ENCODE peak calls at places on chromosomes 4 and X, in four cellular contexts. D is cardiac fibroblast, H is kidney epithelial cell, R is fibroblast of the aortic adventitia. O is an unnamed sample.

GRCh38 chrX:70176938-70177533 is at the start of gene DGAT2L6:
- DNase-seq in D (peak; percentile 51), H (no peak), R (no peak), O (no peak)

GRCh38 chr4:120544838-120545237 is 377.7 kb downstream of the PRDM5 start:
- DNase-seq in D (no peak), H (no peak), R (no peak), O (no peak)

GRCh38 chr4:44448548-44449443 is at the start of gene KCTD8:
- DNase-seq in D (peak; percentile 74), H (peak; percentile 34), R (peak; percentile 76), O (peak; percentile 89)

GRCh38 chrX:49171752-49172279 is at the start of gene PLP2:
- DNase-seq in D (peak; percentile 53), H (no peak), R (peak; percentile 32), O (peak; percentile 46)

GRCh38 chr4:173272987-173273386 is 61.2 kb downstream of the HMGB2 start:
- DNase-seq in D (peak; percentile 74), H (no peak), R (peak; percentile 34), O (no peak)

GRCh38 chr4:35802644-35803043 is 441.7 kb downstream of the ARAP2 start:
- DNase-seq in D (no peak), H (no peak), R (no peak), O (no peak)

GRCh38 chr4:59597536-59598232 is 1602.4 kb upstream of the ADGRL3 start:
- DNase-seq in D (peak; percentile 1), H (no peak), R (peak; percentile 0), O (no peak)

GRCh38 chrX:18574591-18574990 is 97.3 kb downstream of the RS1 start:
- DNase-seq in D (peak; percentile 61), H (peak; percentile 7), R (peak; percentile 67), O (peak; percentile 73)

GRCh38 chr4:180695851-180696250 is 1547.4 kb upstream of the TENM3 start:
- DNase-seq in D (peak; percentile 27), H (peak; percentile 77), R (peak; percentile 0), O (peak; percentile 92)

GRCh38 chr4:142271832-142272231 is 574.3 kb downstream of the INPP4B start:
- DNase-seq in D (no peak), H (no peak), R (no peak), O (no peak)

GRCh38 chr4:122899682-122900081 is 22.7 kb downstream of the NUDT6 start:
- DNase-seq in D (no peak), H (no peak), R (no peak), O (no peak)

GRCh38 chr4:118018381-118018780 is 15.9 kb upstream of the NDST3 start:
- DNase-seq in D (no peak), H (no peak), R (no peak), O (no peak)

GRCh38 chrX:15468036-15468435 is 25.1 kb downstream of the PIR start:
- DNase-seq in D (peak; percentile 73), H (no peak), R (peak; percentile 85), O (peak; percentile 23)

GRCh38 chr4:137359691-137360315 is 172.5 kb downstream of the PCDH18 start:
- DNase-seq in D (no peak), H (no peak), R (peak; percentile 70), O (peak; percentile 14)

GRCh38 chr4:171042989-171043524 is 770.1 kb upstream of the GALNTL6 start:
- DNase-seq in D (no peak), H (no peak), R (no peak), O (no peak)

DNA sequence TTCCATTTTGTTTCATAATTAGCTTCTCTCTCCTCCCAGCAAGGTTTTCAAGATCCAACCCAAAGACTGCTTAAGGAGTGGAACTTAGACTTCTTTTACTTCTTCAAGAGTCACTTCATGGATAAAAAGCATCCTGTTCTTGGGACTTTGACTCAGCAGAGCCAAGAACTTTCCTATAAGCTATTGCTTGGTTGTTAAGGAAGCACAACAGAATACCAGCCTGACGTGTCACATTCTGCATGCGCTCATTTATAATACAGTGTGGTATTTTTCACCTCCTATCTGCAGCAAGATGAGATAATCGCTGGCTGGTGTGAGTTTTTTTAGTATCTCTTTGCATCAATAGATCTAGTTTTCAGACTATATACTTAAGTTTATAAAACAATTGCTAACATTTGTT is 152.1 kb downstream of the PALLD start:
- DNase-seq in D (peak; percentile 83), H (peak; percentile 76), R (peak; percentile 74), O (peak; percentile 84)
- TF ChIP-seq CTCF in D (no peak), H (no peak), R (no peak), O (no peak)

GRCh38 chrX:72309297-72310071 is 3.8 kb upstream of the CITED1 start:
- DNase-seq in D (no peak), H (no peak), R (peak; percentile 6), O (no peak)
- H3K4me3 ChIP-seq in D (no peak overlapping the region), H (no peak overlapping the region), R (peak overlapping the region; percentile 44), O (no peak overlapping the region)

DNA sequence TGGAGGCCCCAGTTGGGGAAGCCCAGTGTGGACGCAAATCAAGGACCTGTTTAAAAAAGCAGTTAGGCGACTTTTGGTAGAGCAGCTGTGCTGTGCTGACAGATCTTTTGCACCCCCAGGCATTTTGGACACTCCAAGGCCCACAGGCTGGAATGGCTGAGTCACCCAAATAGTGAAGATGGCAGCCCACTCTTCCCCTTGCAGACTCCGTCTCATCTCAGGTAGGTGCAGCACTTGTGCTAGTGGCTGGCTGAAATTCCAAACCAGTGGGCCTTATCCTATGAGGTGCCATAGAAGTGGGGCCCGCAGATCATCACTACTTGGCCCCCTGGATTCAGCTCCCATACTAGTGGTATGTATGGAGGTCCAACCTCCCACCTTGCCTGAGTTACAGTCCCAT is 42.8 kb downstream of the CPXCR1 start:
- DNase-seq in D (no peak), H (no peak), R (no peak), O (no peak)
- TF ChIP-seq CTCF in D (no peak), H (no peak), R (no peak), O (no peak)

DNA sequence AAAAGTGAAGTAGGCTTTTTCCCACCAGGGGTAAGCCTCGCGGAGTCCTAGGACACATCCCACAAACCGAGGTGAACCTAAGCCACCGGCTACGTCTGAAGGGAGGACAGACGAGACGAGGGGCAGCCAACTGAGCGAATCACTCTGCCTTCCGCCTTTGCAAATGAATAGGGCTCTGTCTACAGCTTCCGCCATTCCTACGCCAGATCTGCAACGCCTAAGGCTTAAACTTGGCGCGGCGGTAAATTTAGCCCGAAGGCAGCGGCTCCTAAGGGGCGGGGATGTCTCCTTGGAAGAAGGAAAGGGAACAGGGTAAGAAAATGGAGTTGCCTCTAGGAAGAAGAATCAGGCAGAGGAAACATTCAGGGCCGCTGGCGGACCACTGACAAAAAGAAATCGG is 90.6 kb downstream of the BCOR start:
- DNase-seq in D (no peak), H (no peak), R (no peak), O (no peak)
- H3K4me3 ChIP-seq in D (no peak overlapping the region), H (no peak overlapping the region), R (no peak overlapping the region), O (no peak overlapping the region)

DNA sequence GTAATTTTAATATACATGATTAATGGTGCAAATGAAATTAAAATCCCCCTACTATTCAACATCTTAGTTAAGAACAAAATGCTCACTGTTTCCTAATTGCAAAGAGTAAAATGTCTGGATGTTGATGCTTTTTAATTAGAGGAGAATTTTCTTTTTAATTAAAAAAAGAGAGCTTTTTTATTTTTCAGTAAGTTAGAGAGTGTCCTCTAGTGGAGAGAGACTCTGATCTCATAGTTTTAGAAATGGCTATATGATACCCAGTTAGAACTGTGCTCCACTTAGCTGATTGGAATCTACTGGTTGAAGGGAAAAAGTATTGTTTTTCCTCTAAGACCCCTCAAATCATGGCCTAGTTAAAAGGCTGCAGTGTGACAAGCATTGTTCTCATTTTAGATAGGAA is 312.0 kb upstream of the MAGEB2 start:
- DNase-seq in D (peak; percentile 14), H (no peak), R (peak; percentile 34), O (peak; percentile 13)
- TF ChIP-seq CTCF in D (peak; percentile 29), H (peak; percentile 37), R (peak; percentile 57), O (peak; percentile 40)

O was measured in astrocyte of the spinal cord.